ENCODE peak calls at places on chromosomes 12 and 14, in eight cellular contexts. W, N, R, B, P, H, Y and S are unnamed samples.

GRCh38 chr14:51302319-51303030 is 62.4 kb downstream of the TMX1 start:
- DNase-seq in W (no peak), N (no peak), R (no peak), B (no peak), P (peak; percentile 47), H (peak; percentile 73), Y (no peak), S (no peak)

GRCh38 chr12:127143020-127143419 is 1124.0 kb upstream of the TMEM132C start:
- DNase-seq in W (no peak), N (no peak), R (no peak), B (no peak), P (no peak), H (no peak), Y (no peak), S (no peak)

GRCh38 chr12:113088971-113089756 is 32.6 kb downstream of the DTX1 start:
- DNase-seq in W (no peak), N (no peak), R (no peak), B (no peak), P (no peak), H (no peak), Y (no peak), S (no peak)

GRCh38 chr14:69755299-69755698 is 11.6 kb upstream of the SRSF5 start:
- DNase-seq in W (no peak), N (no peak), R (no peak), B (no peak), P (no peak), H (no peak), Y (no peak), S (no peak)

GRCh38 chr14:71538949-71539659 is 393.1 kb upstream of the RGS6 start:
- DNase-seq in W (no peak), N (no peak), R (no peak), B (no peak), P (peak; percentile 63), H (peak; percentile 77), Y (no peak), S (no peak)

GRCh38 chr14:77275855-77276153 is 4.8 kb upstream of the NGB start:
- DNase-seq in W (no peak), N (no peak), R (no peak), B (no peak), P (no peak), H (no peak), Y (no peak), S (no peak)

GRCh38 chr12:13203028-13203922 is 6.7 kb downstream of the EMP1 start:
- DNase-seq in W (no peak), N (peak; percentile 58), R (peak; percentile 54), B (peak; percentile 55), P (peak; percentile 71), H (no peak), Y (peak; percentile 72), S (no peak)

GRCh38 chr12:12072064-12072760 is 1.5 kb downstream of the BCL2L14 start:
- DNase-seq in W (no peak), N (no peak), R (no peak), B (no peak), P (no peak), H (no peak), Y (no peak), S (no peak)

GRCh38 chr12:55931780-55932545 is 1.0 kb downstream of the DGKA start:
- DNase-seq in W (no peak), N (peak; percentile 70), R (peak; percentile 36), B (no peak), P (peak; percentile 50), H (peak; percentile 41), Y (peak; percentile 62), S (no peak)

GRCh38 chr12:95755236-95755865 is 35.2 kb downstream of the NTN4 start:
- DNase-seq in W (no peak), N (no peak), R (no peak), B (no peak), P (no peak), H (no peak), Y (no peak), S (no peak)

GRCh38 chr12:103495158-103495782 is 498 bp downstream of the C12orf42 start:
- DNase-seq in W (no peak), N (no peak), R (no peak), B (peak; percentile 14), P (no peak), H (no peak), Y (no peak), S (no peak)

GRCh38 chr12:103495783-103496456 is at the start of gene C12orf42:
- DNase-seq in W (no peak), N (no peak), R (no peak), B (peak; percentile 75), P (peak; percentile 26), H (peak; percentile 15), Y (no peak), S (no peak)

GRCh38 chr12:103493199-103493598 is 2.6 kb downstream of the C12orf42 start:
- DNase-seq in W (no peak), N (no peak), R (no peak), B (no peak), P (no peak), H (no peak), Y (no peak), S (no peak)

GRCh38 chr12:103498990-103499389 is 3.2 kb upstream of the C12orf42 start:
- DNase-seq in W (no peak), N (no peak), R (no peak), B (no peak), P (no peak), H (no peak), Y (no peak), S (no peak)

GRCh38 chr12:103494388-103494787 is 1.4 kb downstream of the C12orf42 start:
- DNase-seq in W (no peak), N (no peak), R (no peak), B (no peak), P (no peak), H (no peak), Y (no peak), S (no peak)
- H3K27ac ChIP-seq in W (no peak overlapping the region), N (no peak overlapping the region), R (no peak overlapping the region), B (no peak overlapping the region), P (no peak overlapping the region), H (no peak overlapping the region), Y (no peak overlapping the region), S (no peak overlapping the region)

GRCh38 chr12:45051490-45052105 is 699 bp upstream of the DBX2 start:
- DNase-seq in W (no peak), N (no peak), R (no peak), B (no peak), P (peak; percentile 33), H (peak; percentile 3), Y (no peak), S (no peak)

GRCh38 chr12:45049912-45050318 is 984 bp downstream of the DBX2 start:
- DNase-seq in W (no peak), N (no peak), R (no peak), B (no peak), P (peak; percentile 2), H (peak; percentile 3), Y (no peak), S (no peak)

GRCh38 chr12:45050751-45051489 is at the start of gene DBX2:
- DNase-seq in W (no peak), N (peak; percentile 19), R (no peak), B (peak; percentile 10), P (peak; percentile 9), H (peak; percentile 1), Y (no peak), S (no peak)

DNA sequence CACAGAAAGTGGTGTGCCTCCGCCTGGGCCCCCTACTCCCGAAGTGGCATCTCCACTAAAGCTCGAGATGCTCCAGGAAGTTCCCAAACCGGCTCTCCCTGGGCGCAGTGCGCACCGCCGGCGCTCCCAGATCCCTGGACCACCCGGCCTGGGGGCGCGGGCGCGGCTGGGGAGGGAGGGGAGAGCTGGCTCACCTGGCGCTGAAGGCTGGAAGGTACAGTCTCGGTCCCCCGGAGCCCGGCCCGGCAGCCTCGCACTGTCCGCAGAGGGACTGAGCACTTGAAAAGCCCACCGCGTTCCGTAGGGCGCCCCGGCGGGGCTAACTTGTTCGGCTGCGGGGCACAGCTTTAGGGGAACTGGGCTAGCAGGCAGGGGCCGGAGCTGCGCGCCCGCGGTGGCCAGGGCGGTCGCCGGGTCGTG is 558 bp downstream of the DBX2 start:
- DNase-seq in W (no peak), N (no peak), R (no peak), B (peak; percentile 1), P (no peak), H (no peak), Y (no peak), S (no peak)
- H3K4me3 ChIP-seq in W (no peak overlapping the region), N (peak overlapping the region; percentile 53), R (no peak overlapping the region), B (peak overlapping the region; percentile 47), P (peak overlapping the region; percentile 52), H (no peak overlapping the region), Y (no peak overlapping the region), S (no peak overlapping the region)

DNA sequence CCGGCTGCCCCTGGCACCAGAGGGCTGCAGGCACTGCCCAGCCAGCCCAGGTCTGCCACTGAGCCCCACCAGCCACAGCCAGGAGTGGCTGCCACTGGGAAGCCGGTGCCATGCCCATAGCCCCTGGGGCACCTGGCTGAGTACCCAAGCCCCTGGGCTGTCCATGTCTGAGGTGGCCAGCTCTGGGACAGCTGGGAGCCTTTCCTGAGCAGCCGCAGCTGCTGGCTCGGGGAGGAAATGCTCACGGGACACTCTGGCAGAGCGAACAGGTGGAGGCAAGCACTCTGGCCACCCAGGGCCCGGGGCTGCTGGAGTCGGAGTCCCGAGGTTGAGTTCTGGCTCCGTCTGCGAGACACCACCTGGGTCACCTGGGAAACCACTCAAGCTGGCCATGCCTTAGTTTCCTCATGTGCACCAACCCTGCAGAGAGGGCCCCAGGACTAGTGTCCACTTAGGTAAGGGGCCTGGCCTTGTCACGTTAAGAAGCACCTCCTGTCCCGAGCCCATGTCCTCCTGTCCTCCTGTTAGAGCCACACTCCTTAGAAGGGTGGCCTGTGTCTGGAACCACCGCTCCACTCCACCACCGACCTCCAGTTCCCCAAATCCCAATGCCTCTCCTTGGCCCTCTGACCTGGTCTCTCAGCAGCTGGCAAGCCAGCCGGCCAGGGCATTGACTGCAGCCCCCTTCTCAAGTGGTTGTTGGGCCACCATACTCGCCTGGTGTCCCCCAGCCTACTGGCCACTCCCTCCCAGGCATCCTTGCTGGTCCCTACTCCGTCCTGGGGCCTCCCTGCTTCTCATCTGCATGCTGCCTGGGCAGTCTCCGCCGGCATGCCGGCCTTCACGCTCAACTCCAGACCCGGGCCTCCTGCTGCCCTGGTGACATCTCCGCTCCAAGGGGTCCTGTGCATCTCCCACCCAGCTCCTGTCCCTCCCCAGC is 45.3 kb downstream of the BEGAIN start:
- DNase-seq in W (no peak), N (no peak), R (no peak), B (no peak), P (no peak), H (no peak), Y (no peak), S (no peak)
- TF ChIP-seq CTCF in W (no peak), N (no peak), R (no peak), B (no peak), P (no peak), H (no peak), Y (no peak), S (no peak)

DNA sequence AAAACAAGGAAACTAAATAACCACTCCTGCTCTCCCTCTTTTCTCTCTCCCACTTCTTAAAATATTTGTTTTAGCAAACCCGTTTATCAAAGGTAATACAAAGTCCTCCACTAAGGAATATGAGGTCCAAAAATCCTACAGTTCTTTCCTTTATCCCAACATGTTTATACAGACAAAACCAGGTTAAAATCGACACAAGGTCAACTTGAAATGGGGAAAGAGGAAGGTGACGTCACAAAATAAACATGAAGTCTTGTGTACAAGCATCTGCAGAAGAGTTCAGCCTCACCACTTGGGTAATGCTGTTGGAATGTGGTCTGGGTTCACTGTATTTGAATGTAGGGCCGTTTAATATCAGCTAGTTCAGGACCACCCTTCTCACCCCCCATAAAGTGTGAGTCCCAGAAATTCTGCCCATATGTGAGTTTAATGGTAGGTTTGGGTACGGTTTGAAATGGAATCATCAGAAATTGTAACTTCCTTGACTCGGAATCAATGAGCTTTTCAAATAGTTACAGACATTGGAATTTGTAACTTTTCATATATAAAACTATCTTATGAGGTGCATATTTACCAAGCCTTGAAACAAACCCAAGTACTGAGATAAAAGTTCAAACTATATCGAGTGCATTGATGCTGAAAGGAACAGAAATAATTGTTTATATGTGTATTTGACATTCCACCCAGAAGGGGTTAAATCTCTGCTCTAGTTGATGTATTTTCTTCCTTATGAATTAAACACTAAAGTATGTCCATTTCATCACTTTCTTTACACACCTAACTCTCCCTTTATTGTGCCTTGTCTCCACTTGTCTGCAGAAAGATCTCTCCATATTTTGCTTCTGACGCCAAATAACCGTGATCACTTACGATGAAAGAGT is 120.1 kb upstream of the SLC38A2 start:
- DNase-seq in W (peak; percentile 85), N (no peak), R (no peak), B (peak; percentile 97), P (peak; percentile 88), H (peak; percentile 92), Y (no peak), S (peak; percentile 87)
- H3K27ac ChIP-seq in W (peak overlapping the region; percentile 68), N (no peak overlapping the region), R (peak overlapping the region; percentile 82), B (peak overlapping the region; percentile 88), P (peak overlapping the region; percentile 77), H (peak overlapping the region; percentile 72), Y (peak overlapping the region; percentile 67), S (peak overlapping the region; percentile 78)